ENCODE peak calls at places on chromosome 14, in seven cellular contexts. F is PC-3, G is SK-N-SH, R is HCT116, X is hepatocyte, P is GM23338, H is OCI-LY7. C is an unnamed sample.

GRCh38 chr14:59882957-59883356 is 12.4 kb upstream of the RTN1 start:
- DNase-seq in F (peak; percentile 58), G (no peak), R (peak; percentile 4), X (no peak), P (peak; percentile 58), H (peak; percentile 3), C (peak; percentile 3)

GRCh38 chr14:95683793-95684192 is 2.4 kb upstream of the TCL1B start:
- DNase-seq in F (peak; percentile 23), G (no peak), R (peak; percentile 32), X (peak; percentile 34), P (peak; percentile 75), H (peak; percentile 69), C (peak; percentile 14)

GRCh38 chr14:91911474-91912032 is 35.9 kb downstream of the FBLN5 start:
- DNase-seq in F (peak; percentile 61), G (peak; percentile 42), R (peak; percentile 40), X (peak; percentile 56), P (peak; percentile 88), H (peak; percentile 58), C (peak; percentile 72)

GRCh38 chr14:93081875-93082570 is 33.7 kb downstream of the ITPK1 start:
- DNase-seq in F (no peak), G (no peak), R (no peak), X (no peak), P (no peak), H (no peak), C (no peak)

GRCh38 chr14:67461341-67461985 is 27.1 kb downstream of the TMEM229B start:
- DNase-seq in F (no peak), G (no peak), R (no peak), X (no peak), P (no peak), H (no peak), C (peak; percentile 47)

GRCh38 chr14:71398450-71398849 is 491.2 kb downstream of the PCNX1 start:
- DNase-seq in F (no peak), G (no peak), R (no peak), X (no peak), P (no peak), H (no peak), C (no peak)

GRCh38 chr14:69953266-69953905 is 74.2 kb downstream of the SMOC1 start:
- DNase-seq in F (no peak), G (no peak), R (no peak), X (no peak), P (no peak), H (no peak), C (no peak)

GRCh38 chr14:104250175-104250574 is 111.8 kb downstream of the KIF26A start:
- DNase-seq in F (no peak), G (no peak), R (no peak), X (no peak), P (no peak), H (no peak), C (no peak)

GRCh38 chr14:44767646-44768173 is 194.0 kb downstream of the KLHL28 start:
- DNase-seq in F (peak; percentile 13), G (no peak), R (no peak), X (no peak), P (no peak), H (no peak), C (no peak)

GRCh38 chr14:96249016-96249415 is 7.0 kb upstream of the BDKRB1 start:
- DNase-seq in F (no peak), G (no peak), R (no peak), X (peak; percentile 59), P (no peak), H (no peak), C (peak; percentile 98)

GRCh38 chr14:35140718-35141581 is 18.6 kb downstream of the PRORP start:
- DNase-seq in F (peak; percentile 61), G (peak; percentile 45), R (no peak), X (no peak), P (peak; percentile 31), H (peak; percentile 59), C (peak; percentile 59)

GRCh38 chr14:26383286-26383685 is 214.5 kb downstream of the NOVA1 start:
- DNase-seq in F (no peak), G (no peak), R (no peak), X (no peak), P (no peak), H (no peak), C (no peak)

GRCh38 chr14:99937475-99938244 is 127.6 kb upstream of the EVL start:
- DNase-seq in F (no peak), G (no peak), R (no peak), X (no peak), P (no peak), H (no peak), C (no peak)

GRCh38 chr14:21526672-21527319 is 650 bp upstream of the SALL2 start:
- DNase-seq in F (no peak), G (no peak), R (no peak), X (peak; percentile 18), P (peak; percentile 97), H (peak; percentile 89), C (no peak)

GRCh38 chr14:101859538-101859902 is 98.0 kb downstream of the PPP2R5C start:
- DNase-seq in F (no peak), G (no peak), R (no peak), X (no peak), P (no peak), H (no peak), C (no peak)

GRCh38 chr14:63178912-63179311 is 25.3 kb upstream of the RHOJ start:
- DNase-seq in F (peak; percentile 78), G (no peak), R (no peak), X (no peak), P (no peak), H (no peak), C (peak; percentile 80)

GRCh38 chr14:44030963-44031362 is 476.1 kb downstream of the FSCB start:
- DNase-seq in F (no peak), G (no peak), R (no peak), X (no peak), P (peak; percentile 21), H (no peak), C (no peak)

GRCh38 chr14:46573518-46573917 is 78.1 kb downstream of the RPL10L start:
- DNase-seq in F (no peak), G (no peak), R (no peak), X (no peak), P (no peak), H (no peak), C (no peak)

GRCh38 chr14:36521598-36522345 is 1.7 kb upstream of the NKX2-1 start:
- DNase-seq in F (no peak), G (no peak), R (no peak), X (no peak), P (peak; percentile 79), H (no peak), C (no peak)

GRCh38 chr14:87066221-87066817 is 926.7 kb downstream of the GALC start:
- DNase-seq in F (peak; percentile 3), G (no peak), R (no peak), X (no peak), P (peak; percentile 33), H (peak; percentile 59), C (no peak)

GRCh38 chr14:58701156-58701555 is 63.4 kb downstream of the DACT1 start:
- DNase-seq in F (no peak), G (no peak), R (no peak), X (no peak), P (no peak), H (no peak), C (no peak)

GRCh38 chr14:51726166-51726899 is 74.6 kb downstream of the FRMD6 start:
- DNase-seq in F (peak; percentile 34), G (no peak), R (no peak), X (no peak), P (no peak), H (no peak), C (peak; percentile 78)

GRCh38 chr14:78182722-78183121 is 12.5 kb downstream of the NRXN3 start:
- DNase-seq in F (no peak), G (no peak), R (no peak), X (no peak), P (no peak), H (no peak), C (no peak)

GRCh38 chr14:59629384-59630158 is 53.0 kb upstream of the CCDC175 start:
- DNase-seq in F (no peak), G (peak; percentile 45), R (no peak), X (no peak), P (peak; percentile 24), H (no peak), C (no peak)

GRCh38 chr14:100523131-100523530 is 64.1 kb downstream of the BEGAIN start:
- DNase-seq in F (no peak), G (no peak), R (no peak), X (no peak), P (no peak), H (no peak), C (no peak)

GRCh38 chr14:89212386-89213235 is 204.4 kb downstream of the FOXN3 start:
- DNase-seq in F (no peak), G (peak; percentile 73), R (no peak), X (no peak), P (no peak), H (no peak), C (no peak)

GRCh38 chr14:68653108-68653507 is 139.8 kb downstream of the ZFP36L1 start:
- DNase-seq in F (no peak), G (no peak), R (no peak), X (no peak), P (no peak), H (no peak), C (no peak)

GRCh38 chr14:57049848-57050247 is 218.9 kb downstream of the EXOC5 start:
- DNase-seq in F (no peak), G (no peak), R (no peak), X (no peak), P (no peak), H (no peak), C (no peak)
- H3K9me2 ChIP-seq in F (no peaks in the 10 kb centered on the region), G (no peaks in the 10 kb centered on the region), R (no peaks in the 10 kb centered on the region), X (no peaks in the 10 kb centered on the region), P (peaks cover 3% of the 10 kb centered on the region), H (no peaks in the 10 kb centered on the region), C (no peaks in the 10 kb centered on the region)

GRCh38 chr14:85178869-85179268 is 351.1 kb upstream of the FLRT2 start:
- DNase-seq in F (no peak), G (no peak), R (no peak), X (no peak), P (peak; percentile 82), H (no peak), C (no peak)
- TF ChIP-seq EZH2phosphoT487 in F (no peak), G (no peak), R (no peak), X (no peak), P (no peak), H (no peak), C (no peak)

DNA sequence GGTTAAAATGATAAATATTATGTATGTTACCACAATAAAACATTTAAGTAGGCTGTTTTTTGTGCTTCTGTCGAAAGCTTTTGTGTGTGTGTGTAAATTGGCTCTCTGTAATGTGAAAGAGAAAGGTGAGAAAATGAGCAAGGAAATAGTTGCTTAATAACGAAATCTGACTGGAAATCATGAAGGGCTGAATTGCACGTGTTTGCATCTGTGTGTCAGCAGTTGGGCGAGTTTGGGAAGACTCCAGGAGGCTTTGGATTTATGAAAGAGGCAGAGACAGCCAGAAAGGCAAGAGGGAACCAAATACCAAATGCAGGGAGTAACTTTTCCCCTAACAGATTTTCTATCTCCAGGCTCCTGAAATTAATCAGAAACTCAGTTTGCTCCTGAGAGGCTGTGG is 47.2 kb upstream of the PLEKHG3 start:
- DNase-seq in F (no peak), G (no peak), R (no peak), X (no peak), P (no peak), H (no peak), C (peak; percentile 94)
- H3K9me2 ChIP-seq in F (no peaks in the 10 kb centered on the region), G (no peaks in the 10 kb centered on the region), R (no peaks in the 10 kb centered on the region), X (no peaks in the 10 kb centered on the region), P (peaks cover 4% of the 10 kb centered on the region), H (no peaks in the 10 kb centered on the region), C (no peaks in the 10 kb centered on the region)

DNA sequence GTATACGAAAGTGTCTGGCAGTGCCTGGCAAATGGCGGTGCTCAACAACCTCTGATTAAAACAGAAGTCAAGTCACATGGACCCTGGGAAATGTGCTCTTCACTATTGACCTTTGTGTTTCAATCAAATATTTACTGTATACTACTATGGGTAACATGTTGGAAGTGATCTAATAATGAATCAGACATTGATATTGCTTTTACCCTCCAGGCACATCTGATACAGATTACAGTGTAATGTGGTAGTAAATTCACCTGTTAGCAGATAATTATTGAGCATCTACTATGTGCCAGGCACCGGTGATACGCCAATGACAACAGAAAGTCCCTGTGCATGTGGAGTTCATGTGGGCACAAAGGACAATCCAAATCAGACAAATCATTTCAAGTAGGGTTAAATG is 63.1 kb downstream of the STON2 start:
- DNase-seq in F (peak; percentile 82), G (no peak), R (no peak), X (no peak), P (no peak), H (no peak), C (no peak)
- TF ChIP-seq EZH2phosphoT487 in F (no peak), G (no peak), R (no peak), X (no peak), P (no peak), H (no peak), C (no peak)

C was measured in GM23248.